ENCODE peak calls at places on chromosomes 5 and 9, in nine cellular contexts. A is pancreas, G is mesenchymal stem cell, L is heart right ventricle, M is fibroblast of lung, K is neuronal stem cell, V is upper lobe of left lung, I is cardiac muscle cell, C is tibial artery. Q is an unnamed sample.

GRCh38 chr9:93595861-93596365 is 19.5 kb downstream of the PHF2 start:
- DNase-seq in A (no peak), G (no peak), L (no peak), M (no peak), K (no peak), V (no peak), I (no peak), C (peak), Q (no peak)

GRCh38 chr5:112210430-112211005 is 208.6 kb downstream of the EPB41L4A start:
- DNase-seq in A (no peak), G (peak), L (peak), M (peak), K (peak), V (peak), I (peak), C (no peak), Q (peak)

GRCh38 chr9:107462691-107463090 is 26.9 kb downstream of the KLF4 start:
- DNase-seq in A (no peak), G (peak), L (no peak), M (no peak), K (no peak), V (no peak), I (no peak), C (no peak), Q (no peak)

GRCh38 chr5:35857606-35858205 is 1.0 kb downstream of the IL7R start:
- DNase-seq in A (no peak), G (peak), L (no peak), M (peak), K (no peak), V (no peak), I (no peak), C (no peak), Q (no peak)

GRCh38 chr5:116409591-116410296 is 164.9 kb downstream of the SEMA6A start:
- DNase-seq in A (no peak), G (no peak), L (no peak), M (no peak), K (no peak), V (no peak), I (no peak), C (no peak), Q (no peak)

GRCh38 chr9:20611751-20612287 is 10.5 kb downstream of the MLLT3 start:
- DNase-seq in A (no peak), G (peak), L (no peak), M (peak), K (no peak), V (no peak), I (no peak), C (no peak), Q (peak)

GRCh38 chr5:54087436-54087835 is 222.9 kb downstream of the ARL15 start:
- DNase-seq in A (no peak), G (peak), L (no peak), M (peak), K (no peak), V (no peak), I (no peak), C (no peak), Q (no peak)

GRCh38 chr5:95422842-95423241 is 31.7 kb downstream of the FAM81B start:
- DNase-seq in A (no peak), G (no peak), L (no peak), M (peak), K (no peak), V (no peak), I (no peak), C (no peak), Q (no peak)

GRCh38 chr5:93592866-93593265 is 9.8 kb downstream of the NR2F1 start:
- DNase-seq in A (no peak), G (no peak), L (no peak), M (no peak), K (no peak), V (no peak), I (no peak), C (no peak), Q (no peak)

GRCh38 chr9:91948423-91949292 is 1.4 kb downstream of the ROR2 start:
- DNase-seq in A (peak), G (peak), L (no peak), M (peak), K (peak), V (peak), I (peak), C (no peak), Q (peak)
- H3K27ac ChIP-seq in A (peak), G (no peak), L (no peak), M (no peak), K (no peak), V (peak), I (peak), C (no peak), Q (peak)

DNA sequence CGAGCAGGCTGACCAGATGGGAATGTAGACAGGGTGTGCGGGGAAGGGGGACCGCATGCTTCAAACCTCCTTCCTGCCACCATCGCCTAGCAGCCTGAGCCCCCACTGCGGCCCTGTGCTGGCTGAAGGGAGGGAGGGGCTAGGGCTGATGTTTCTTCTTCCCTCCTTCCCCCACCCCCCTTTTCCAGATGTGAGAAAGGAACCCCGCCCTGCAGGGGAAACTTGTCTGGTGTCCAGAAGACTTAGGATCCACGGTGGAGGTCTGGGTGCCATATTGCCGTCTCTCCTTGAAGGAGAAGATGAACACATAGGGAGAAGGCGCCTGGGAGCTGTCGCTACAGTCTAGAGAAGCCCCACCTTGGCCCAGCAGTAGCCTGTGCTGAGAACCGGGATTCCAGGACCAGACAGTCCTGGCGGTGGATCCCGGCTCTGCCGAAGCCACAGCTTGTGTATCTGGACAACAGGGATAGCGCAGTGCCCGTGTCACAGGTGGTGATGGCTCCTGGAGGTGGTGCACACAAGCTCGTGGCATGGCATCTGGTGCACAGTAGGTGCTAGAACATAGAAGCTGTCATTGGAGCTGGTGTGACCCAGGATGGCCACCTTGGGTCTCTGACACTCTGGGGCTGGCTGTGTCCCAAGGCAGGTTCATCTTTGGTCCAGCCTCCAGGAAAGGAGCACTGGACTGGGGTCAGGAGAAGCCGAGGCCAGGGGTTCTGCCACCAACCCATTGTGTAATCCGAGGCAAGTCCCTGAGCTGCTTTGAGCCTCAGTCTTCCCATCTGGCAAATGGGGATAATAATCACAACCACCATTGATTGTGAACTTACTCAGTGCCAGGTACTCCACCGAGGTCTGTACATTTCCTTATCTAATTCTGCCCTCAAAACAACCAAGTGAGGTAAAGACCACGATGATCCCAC is 205.6 kb downstream of the C9orf50 start:
- DNase-seq in A (peak), G (peak), L (no peak), M (no peak), K (no peak), V (no peak), I (no peak), C (no peak), Q (no peak)
- H3K27ac ChIP-seq in A (peak), G (no peak), L (peak), M (peak), K (peak), V (peak), I (peak), C (peak), Q (no peak)

DNA sequence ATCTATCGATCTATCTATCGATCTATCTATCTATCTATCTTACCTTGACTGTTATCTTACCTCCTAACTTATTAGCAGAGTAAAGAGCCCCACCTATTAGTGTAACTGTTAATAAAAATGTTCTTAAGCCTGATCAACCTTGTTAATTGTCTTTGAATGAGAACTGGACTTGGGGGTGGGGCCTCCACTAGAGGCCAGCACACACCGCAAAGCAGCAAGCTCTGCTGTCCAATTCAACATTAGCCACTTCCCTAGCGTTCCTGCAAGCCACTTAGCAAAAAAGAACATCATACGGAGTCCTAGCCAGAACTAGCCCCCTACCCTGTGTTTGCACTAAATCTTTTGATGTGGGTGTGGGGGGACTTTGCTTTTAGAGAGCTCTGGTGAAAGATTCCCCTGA is 515.8 kb downstream of the KDM4C start:
- DNase-seq in A (no peak), G (peak), L (peak), M (peak), K (no peak), V (no peak), I (peak), C (no peak), Q (peak)
- H3K27ac ChIP-seq in A (no peak), G (no peak), L (no peak), M (no peak), K (no peak), V (no peak), I (no peak), C (no peak), Q (no peak)

GRCh38 chr9:129627556-129628492 is 1.9 kb downstream of the NTMT1 start:
- DNase-seq in A (no peak), G (peak), L (no peak), M (peak), K (no peak), V (no peak), I (no peak), C (no peak), Q (no peak)
- H3K27ac ChIP-seq in A (no peak), G (peak), L (peak), M (peak), K (no peak), V (no peak), I (no peak), C (peak), Q (peak)

DNA sequence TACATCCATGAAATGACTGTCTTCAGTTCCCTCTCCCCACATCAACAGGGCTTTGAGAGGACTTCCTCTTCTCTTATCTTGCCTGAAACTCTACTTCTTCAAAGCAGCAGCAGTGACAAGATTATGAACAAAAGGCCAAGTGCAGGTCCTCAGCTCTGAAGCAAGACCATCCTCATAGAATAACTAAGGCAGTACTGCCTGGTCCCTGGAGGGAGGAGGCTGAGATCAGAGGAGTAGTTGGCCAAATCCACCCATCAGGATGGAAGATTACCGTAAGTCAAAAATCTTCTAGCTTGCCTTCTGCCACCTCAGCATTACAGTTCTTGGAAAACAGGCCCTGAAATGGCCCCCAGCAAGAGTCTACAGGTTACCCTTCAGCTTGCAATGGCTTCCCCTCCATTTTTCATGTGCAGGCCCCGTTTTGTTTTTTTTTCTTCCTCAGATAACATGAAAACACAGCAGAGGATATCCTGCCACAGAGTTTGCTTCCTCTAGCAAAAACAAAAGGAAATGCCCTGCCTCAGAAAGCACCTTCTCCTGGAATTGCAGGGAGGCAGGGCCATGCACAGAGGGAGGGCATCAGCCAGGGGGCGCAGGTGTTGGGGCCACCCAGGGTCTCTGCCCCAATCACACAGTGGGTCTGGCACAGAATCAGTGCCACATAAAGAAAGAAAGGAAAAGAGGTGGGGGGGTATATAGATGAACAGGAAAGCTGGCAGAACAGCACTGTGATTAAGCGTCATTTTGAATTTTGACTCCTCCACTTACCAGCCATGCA is 40.0 kb downstream of the KLHL3 start:
- DNase-seq in A (no peak), G (no peak), L (peak), M (no peak), K (no peak), V (no peak), I (no peak), C (no peak), Q (no peak)
- H3K27ac ChIP-seq in A (no peak), G (no peak), L (peak), M (no peak), K (no peak), V (peak), I (no peak), C (no peak), Q (no peak)

DNA sequence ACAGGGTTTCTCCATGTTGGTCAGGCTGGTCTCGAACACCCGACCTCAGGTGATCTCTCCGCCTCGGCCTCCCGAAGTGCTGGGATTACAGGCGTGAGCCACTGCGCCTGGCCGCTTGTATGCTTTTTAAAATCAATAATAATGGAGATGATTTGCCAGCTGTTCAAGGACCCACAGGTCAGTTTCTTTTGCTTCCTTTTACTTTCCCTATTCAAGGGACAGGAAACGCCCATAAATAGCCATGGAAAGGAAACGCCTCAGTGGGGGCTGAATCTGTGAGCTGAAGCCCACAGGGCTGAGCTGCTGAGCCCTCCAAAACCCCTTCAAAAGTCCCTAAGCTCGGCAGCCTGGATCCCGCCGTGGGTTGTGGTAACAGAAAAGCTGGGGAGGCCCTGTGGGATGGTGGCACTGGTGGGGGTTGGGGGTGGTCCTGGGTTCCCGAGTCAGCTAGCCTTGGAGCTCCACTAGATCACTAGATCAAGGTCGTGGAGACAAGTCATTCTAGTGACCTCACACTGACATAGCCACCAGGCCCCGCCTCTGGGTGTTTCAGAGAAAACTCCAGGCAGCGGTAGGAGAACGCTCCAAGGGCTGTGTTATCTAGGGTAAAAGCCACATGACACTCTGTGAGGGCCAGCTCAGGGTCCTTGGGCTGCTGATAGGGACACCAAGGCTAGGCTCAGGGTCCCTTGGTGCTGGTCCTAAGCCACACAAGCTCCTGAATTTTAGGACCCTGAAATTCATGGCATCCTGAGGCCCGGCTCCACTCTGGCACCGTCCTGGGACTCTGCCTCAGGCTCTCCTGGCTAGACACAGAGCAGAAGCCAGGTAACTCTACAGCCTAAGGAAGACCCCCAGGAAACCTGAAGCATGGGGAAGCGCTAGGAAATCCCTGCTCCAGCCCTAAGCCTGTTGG is 18.0 kb upstream of the DUSP1 start:
- DNase-seq in A (peak), G (peak), L (peak), M (peak), K (no peak), V (peak), I (peak), C (peak), Q (peak)
- H3K27ac ChIP-seq in A (peak), G (no peak), L (peak), M (peak), K (peak), V (peak), I (peak), C (peak), Q (peak)

DNA sequence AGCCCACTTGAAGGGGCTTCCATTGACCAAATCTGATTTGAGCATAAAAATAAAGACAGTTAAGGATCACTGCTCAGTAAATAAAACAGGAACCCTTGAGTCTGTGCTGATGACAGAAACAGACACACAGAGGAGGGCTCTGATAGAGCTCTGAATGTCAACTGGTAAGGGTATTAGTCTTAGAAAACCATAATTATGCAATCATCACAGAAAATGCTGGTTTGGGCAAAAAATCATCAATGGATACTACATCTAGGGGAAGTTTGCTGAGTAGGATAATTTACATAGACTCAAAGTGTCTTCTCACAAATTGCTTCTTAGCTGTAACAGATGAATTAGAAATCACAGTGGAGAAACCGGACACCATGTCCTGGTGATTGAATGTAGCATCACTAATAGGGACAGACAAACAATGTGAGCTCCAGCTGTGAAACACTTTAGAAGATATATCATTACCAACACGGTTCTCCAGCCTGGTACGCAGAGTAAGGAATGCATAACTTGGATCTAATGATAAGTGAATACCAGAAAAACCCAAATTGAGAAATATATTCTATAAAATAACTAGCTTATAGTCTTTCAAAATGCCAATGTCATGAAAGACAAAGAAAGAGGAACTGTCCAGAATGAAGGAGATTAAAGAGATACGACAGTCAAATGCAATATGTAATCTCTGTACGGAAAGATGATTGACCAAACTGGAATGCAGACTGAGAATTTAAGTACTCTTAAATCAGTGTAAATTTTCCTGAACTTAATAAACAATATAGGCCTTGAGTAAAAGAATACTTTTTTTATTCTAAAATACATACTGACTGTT is 17.4 kb downstream of the CHD1 start:
- DNase-seq in A (no peak), G (peak), L (no peak), M (no peak), K (peak), V (no peak), I (no peak), C (no peak), Q (no peak)
- H3K27ac ChIP-seq in A (no peak), G (no peak), L (no peak), M (no peak), K (no peak), V (no peak), I (no peak), C (no peak), Q (no peak)